ENCODE peak calls at places on chromosomes 1 and 21, in ten cellular contexts. E, I, W, X, M, A, F, N, R and Z are unnamed samples. For H3K4me1, the result is how much of the 10 kb centered on the place peaks cover.

GRCh38 chr1:22529901-22530621 is 33.2 kb upstream of the EPHA8 start:
- DNase-seq in W (peak), X (peak), N (peak), E (no peak), R (peak), I (no peak), M (no peak), F (no peak), A (no peak), Z (no peak)

GRCh38 chr1:223557125-223557465 is 108.4 kb downstream of the CAPN8 start:
- DNase-seq in F (no peak), N (no peak), E (no peak), X (no peak), W (no peak), A (no peak), I (no peak), M (no peak), R (no peak), Z (no peak)

GRCh38 chr1:108678696-108679095 is 13.4 kb upstream of the PRPF38B start:
- DNase-seq in X (no peak), W (no peak), I (no peak), N (no peak), R (no peak), A (no peak), F (no peak), M (no peak), E (no peak), Z (no peak)

GRCh38 chr1:109877320-109877771 is 33.3 kb upstream of the CSF1 start:
- DNase-seq in F (peak), E (peak), I (no peak), M (peak), R (peak), W (peak), X (peak), A (peak), N (peak), Z (no peak)

GRCh38 chr1:2382621-2383361 is 8.6 kb downstream of the MORN1 start:
- DNase-seq in M (peak), A (no peak), F (no peak), W (no peak), X (no peak), I (no peak), E (no peak), N (peak), R (peak), Z (no peak)

GRCh38 chr1:20829946-20830345 is 42.8 kb upstream of the HP1BP3 start:
- DNase-seq in F (no peak), W (no peak), M (no peak), A (no peak), X (no peak), I (no peak), N (no peak), R (no peak), E (no peak), Z (no peak)

GRCh38 chr1:42152907-42153597 is at the start of gene GUCA2B:
- DNase-seq in F (no peak), A (no peak), X (no peak), R (peak), I (no peak), E (no peak), M (no peak), W (no peak), N (no peak), Z (no peak)

GRCh38 chr1:48735753-48736152 is 40.9 kb downstream of the BEND5 start:
- DNase-seq in M (no peak), E (no peak), A (no peak), R (no peak), F (no peak), W (no peak), N (no peak), X (no peak), I (no peak), Z (no peak)

GRCh38 chr1:31182352-31182751 is 57.3 kb downstream of the NKAIN1 start:
- DNase-seq in F (peak), M (peak), X (peak), W (peak), I (peak), A (no peak), E (peak), R (peak), N (peak), Z (no peak)

GRCh38 chr1:234603221-234604204 is 6.5 kb downstream of the IRF2BP2 start:
- DNase-seq in W (no peak), F (no peak), A (no peak), R (no peak), M (peak), N (no peak), X (no peak), E (no peak), I (no peak), Z (no peak)

GRCh38 chr21:41953831-41954653 is at the start of gene C2CD2:
- DNase-seq in W (peak), M (peak), X (peak), R (peak), I (no peak), F (no peak), N (no peak), E (peak), A (no peak), Z (no peak)

GRCh38 chr1:35725591-35725990 is 6.9 kb upstream of the C1orf216 start:
- DNase-seq in A (no peak), I (no peak), M (no peak), E (no peak), F (no peak), R (no peak), W (no peak), N (no peak), X (no peak), Z (no peak)

GRCh38 chr1:56710646-56711045 is 65.5 kb downstream of the PRKAA2 start:
- DNase-seq in E (no peak), W (no peak), F (no peak), I (no peak), M (no peak), R (no peak), X (no peak), N (no peak), A (no peak), Z (no peak)

GRCh38 chr1:66542811-66543767 is 9.1 kb downstream of the SGIP1 start:
- DNase-seq in I (peak), F (peak), X (peak), A (no peak), N (peak), R (peak), M (peak), E (peak), W (peak), Z (no peak)

GRCh38 chr1:18486195-18486594 is 5.5 kb downstream of the KLHDC7A start:
- DNase-seq in W (no peak), E (no peak), A (no peak), X (no peak), M (peak), F (no peak), I (no peak), R (no peak), N (no peak), Z (no peak)

GRCh38 chr1:26281091-26281958 is 1.4 kb downstream of the SH3BGRL3 start:
- DNase-seq in W (no peak), I (no peak), E (no peak), X (no peak), F (no peak), A (no peak), N (no peak), M (no peak), R (no peak), Z (no peak)

GRCh38 chr1:237386362-237387143 is 344.6 kb downstream of the RYR2 start:
- DNase-seq in I (no peak), E (no peak), X (no peak), F (no peak), W (no peak), N (no peak), R (no peak), A (no peak), M (peak), Z (no peak)

GRCh38 chr1:90707363-90707710 is 9.8 kb downstream of the BARHL2 start:
- DNase-seq in N (peak), W (no peak), A (peak), M (peak), F (no peak), X (no peak), I (no peak), R (peak), E (peak), Z (no peak)

GRCh38 chr1:22323846-22324504 is 127.7 kb upstream of the ZBTB40 start:
- DNase-seq in M (no peak), F (no peak), X (no peak), N (no peak), R (no peak), W (no peak), E (peak), A (no peak), I (no peak), Z (peak)

GRCh38 chr1:220274122-220274855 is 2.0 kb upstream of the RAB3GAP2 start:
- DNase-seq in A (no peak), I (no peak), X (no peak), E (no peak), W (no peak), F (no peak), R (no peak), N (no peak), M (no peak), Z (no peak)

GRCh38 chr1:177274687-177275211 is 104.0 kb downstream of the BRINP2 start:
- DNase-seq in W (peak), X (peak), F (peak), M (no peak), N (peak), E (peak), A (peak), I (peak), R (peak), Z (no peak)

GRCh38 chr1:240691521-240692338 is 79.8 kb upstream of the GREM2 start:
- DNase-seq in A (no peak), M (peak), N (peak), I (no peak), W (peak), E (peak), X (no peak), R (peak), F (no peak), Z (no peak)

GRCh38 chr1:160954158-160955104 is at the start of gene ITLN2:
- DNase-seq in R (peak), N (peak), X (no peak), W (no peak), A (no peak), I (no peak), F (no peak), M (peak), E (peak), Z (no peak)

GRCh38 chr1:164703415-164703814 is 144.4 kb downstream of the PBX1 start:
- DNase-seq in X (no peak), A (no peak), F (peak), N (no peak), I (no peak), M (no peak), E (no peak), R (peak), W (peak), Z (no peak)

GRCh38 chr1:115364044-115364775 is 26.2 kb upstream of the NGF start:
- DNase-seq in E (no peak), F (no peak), R (no peak), N (peak), A (no peak), X (peak), I (no peak), M (no peak), W (no peak), Z (no peak)

GRCh38 chr1:29540801-29541357 is 304.6 kb downstream of the PTPRU start:
- DNase-seq in W (no peak), X (no peak), F (no peak), M (no peak), E (peak), N (peak), I (no peak), R (no peak), A (no peak), Z (no peak)

GRCh38 chr1:41957568-41957967 is 38.8 kb upstream of the HIVEP3 start:
- DNase-seq in W (no peak), M (no peak), F (peak), X (no peak), R (peak), A (no peak), E (no peak), N (no peak), I (no peak), Z (no peak)

GRCh38 chr1:245188350-245188749 is 33.6 kb downstream of the KIF26B start:
- DNase-seq in X (no peak), R (no peak), I (no peak), W (no peak), F (no peak), M (no peak), N (no peak), E (no peak), A (no peak), Z (no peak)

GRCh38 chr1:243495442-243496172 is 239.8 kb downstream of the SDCCAG8 start:
- DNase-seq in F (no peak), E (no peak), A (no peak), N (no peak), I (no peak), M (no peak), W (no peak), R (no peak), X (no peak), Z (peak)

GRCh38 chr1:47572731-47573505 is 135.1 kb downstream of the FOXD2 start:
- DNase-seq in N (no peak), X (no peak), R (no peak), W (no peak), I (no peak), E (no peak), M (no peak), F (no peak), A (no peak), Z (no peak)

GRCh38 chr1:204996981-204997380 is 46.0 kb upstream of the CNTN2 start:
- DNase-seq in X (no peak), F (no peak), A (no peak), N (no peak), I (no peak), W (peak), M (no peak), R (no peak), E (no peak), Z (no peak)

GRCh38 chr1:20478072-20478660 is 7.8 kb downstream of the CAMK2N1 start:
- DNase-seq in A (no peak), R (no peak), E (no peak), M (no peak), X (no peak), W (no peak), N (no peak), F (no peak), I (no peak), Z (no peak)

GRCh38 chr1:161216945-161217712 is 2.0 kb downstream of the FCER1G start:
- DNase-seq in N (no peak), E (no peak), X (no peak), I (no peak), M (peak), F (no peak), W (no peak), R (no peak), A (no peak), Z (no peak)

GRCh38 chr1:96804649-96805048 is 83.1 kb downstream of the PTBP2 start:
- DNase-seq in E (no peak), I (no peak), X (no peak), W (no peak), M (no peak), N (no peak), A (no peak), F (no peak), R (no peak), Z (no peak)

GRCh38 chr1:14010431-14010830 is 310.4 kb downstream of the PRDM2 start:
- DNase-seq in W (no peak), A (no peak), R (no peak), N (no peak), E (no peak), F (no peak), X (no peak), M (no peak), I (no peak), Z (peak)

GRCh38 chr1:156148236-156148635 is 5.1 kb upstream of the SEMA4A start:
- DNase-seq in X (no peak), A (no peak), F (no peak), I (no peak), W (no peak), M (no peak), N (no peak), E (no peak), R (no peak), Z (no peak)

GRCh38 chr21:30234643-30235042 is 18.7 kb upstream of the CLDN8 start:
- DNase-seq in F (no peak), X (no peak), A (no peak), W (no peak), R (no peak), N (no peak), M (no peak), E (no peak), I (no peak), Z (no peak)

GRCh38 chr1:67818162-67818561 is 15.1 kb downstream of the GNG12 start:
- DNase-seq in F (no peak), R (no peak), E (no peak), M (no peak), N (no peak), I (no peak), X (no peak), A (no peak), W (no peak), Z (no peak)

GRCh38 chr1:6145864-6146410 is 34.2 kb downstream of the CHD5 start:
- DNase-seq in W (no peak), I (no peak), A (no peak), E (no peak), X (no peak), R (no peak), N (no peak), F (no peak), M (no peak), Z (no peak)

GRCh38 chr1:6150006-6150938 is 29.8 kb downstream of the CHD5 start:
- DNase-seq in I (no peak), N (no peak), M (no peak), R (no peak), A (no peak), X (no peak), F (no peak), W (no peak), E (no peak), Z (no peak)

GRCh38 chr1:6149597-6149996 is 30.5 kb downstream of the CHD5 start:
- DNase-seq in W (no peak), N (no peak), E (no peak), F (no peak), A (no peak), R (no peak), I (no peak), X (no peak), M (no peak), Z (no peak)

GRCh38 chr1:6151291-6151822 is 28.8 kb downstream of the CHD5 start:
- DNase-seq in W (no peak), E (no peak), R (no peak), X (no peak), M (no peak), I (no peak), N (no peak), A (no peak), F (no peak), Z (no peak)

GRCh38 chr1:6148497-6149241 is 31.5 kb downstream of the CHD5 start:
- DNase-seq in I (peak), R (peak), W (no peak), F (no peak), N (peak), E (peak), A (no peak), X (no peak), M (no peak), Z (no peak)
- TF ChIP-seq POLR2A in I (no peak), R (no peak), W (no peak), F (no peak), N (no peak), E (no peak), A (no peak), X (no peak), M (no peak), Z (no peak)

GRCh38 chr21:37450385-37451044 is 83.9 kb downstream of the DYRK1A start:
- DNase-seq in R (no peak), A (no peak), M (no peak), W (no peak), I (no peak), F (no peak), E (no peak), N (no peak), X (no peak), Z (no peak)
- H3K4me1 ChIP-seq in R (under half), A (half or more), M (half or more), W (under half), I (under half), F (half or more), E (half or more), N (under half), X (half or more), Z (half or more)

DNA sequence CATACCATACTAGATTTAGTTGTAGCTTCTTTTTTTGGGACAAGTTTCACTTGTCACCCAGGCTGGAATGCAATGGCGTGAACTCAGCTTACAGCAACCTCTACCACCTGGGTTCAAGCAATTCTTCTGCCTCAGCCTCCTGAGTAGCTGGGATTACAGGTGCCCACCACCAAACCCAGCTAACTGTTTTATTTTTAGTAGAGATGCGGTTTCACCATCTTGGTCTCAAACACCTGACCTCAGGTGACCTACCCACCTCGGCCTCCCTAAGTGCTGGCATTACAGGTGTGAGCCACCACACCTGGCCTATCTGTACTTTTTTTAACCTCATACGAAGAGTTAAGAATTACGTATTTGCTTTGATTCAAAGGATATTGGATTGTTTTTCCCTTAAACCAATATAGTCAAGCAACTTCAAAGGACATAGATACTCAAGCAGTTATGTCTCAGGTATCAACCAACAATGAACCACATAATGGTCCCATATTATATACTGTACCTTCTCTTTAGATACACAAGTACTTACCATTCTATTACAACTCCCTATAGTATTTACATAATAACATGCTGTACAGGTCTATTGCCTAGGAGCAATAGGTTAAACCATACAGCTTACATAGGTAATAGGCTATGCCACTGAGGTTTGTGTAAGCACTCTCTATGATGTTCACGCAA is 7.5 kb downstream of the HMGN1 start:
- DNase-seq in W (no peak), I (no peak), X (no peak), M (no peak), E (no peak), F (no peak), R (no peak), A (no peak), N (no peak), Z (no peak)
- TF ChIP-seq POLR2A in W (no peak), I (no peak), X (no peak), M (no peak), E (no peak), F (no peak), R (no peak), A (no peak), N (no peak), Z (no peak)

DNA sequence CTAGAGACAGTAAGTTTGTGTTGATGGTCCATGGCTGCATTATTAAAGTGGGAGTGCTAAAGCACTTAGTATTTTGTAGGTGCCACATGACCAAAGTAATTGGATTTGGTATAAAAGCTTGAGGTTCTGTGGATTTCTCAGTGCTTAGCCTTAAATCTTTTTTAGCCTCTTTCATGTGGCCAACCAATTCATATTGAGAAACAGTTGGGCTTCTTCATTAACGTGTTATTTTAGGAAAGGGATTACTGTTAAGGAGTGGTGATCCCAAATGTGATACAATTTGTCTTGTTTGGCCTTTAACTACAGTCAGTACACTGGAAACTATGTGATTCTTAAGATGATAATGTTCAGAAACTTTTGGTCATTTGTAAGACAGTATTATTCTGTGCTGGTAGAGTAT is 25.5 kb downstream of the MAN1A2 start:
- DNase-seq in F (no peak), E (no peak), W (no peak), A (no peak), I (no peak), R (no peak), M (no peak), N (no peak), X (no peak), Z (no peak)
- H3K4me1 ChIP-seq in F (half or more), E (under half), W (under half), A (under half), I (under half), R (half or more), M (under half), N (under half), X (under half), Z (under half)

DNA sequence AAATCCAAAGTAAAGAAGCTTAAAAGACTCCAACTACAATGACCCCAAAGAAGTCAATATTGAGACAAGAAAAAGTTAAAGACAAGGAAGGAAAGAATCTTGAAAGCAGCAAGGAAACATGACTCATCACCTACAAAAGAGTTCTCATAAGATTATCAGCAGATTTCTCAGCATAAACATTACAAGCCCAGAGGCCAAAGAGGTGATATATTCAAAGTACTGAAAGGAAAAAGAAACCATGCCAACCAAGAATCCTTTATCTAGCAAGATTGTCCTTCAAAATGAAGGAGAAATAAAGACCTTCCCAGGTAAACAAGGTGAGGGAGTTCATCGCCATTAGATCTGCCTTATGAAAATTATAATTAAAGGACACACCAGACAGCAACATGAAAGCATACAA is 49.8 kb downstream of the CSMD2 start:
- DNase-seq in M (no peak), N (no peak), E (no peak), W (no peak), X (no peak), F (no peak), I (no peak), R (no peak), A (no peak), Z (no peak)
- TF ChIP-seq POLR2A in M (no peak), N (no peak), E (no peak), W (no peak), X (no peak), F (no peak), I (no peak), R (no peak), A (no peak), Z (no peak)

GRCh38 chr21:44865561-44866280 is 7.8 kb downstream of the PTTG1IP start:
- DNase-seq in M (no peak), N (no peak), F (no peak), E (peak), R (no peak), I (no peak), A (no peak), X (no peak), W (no peak), Z (no peak)
- H3K4me1 ChIP-seq in M (half or more), N (under half), F (under half), E (half or more), R (under half), I (under half), A (half or more), X (half or more), W (under half), Z (half or more)